ENCODE peak calls at places on chromosomes 5 and 9, in seven cellular contexts. O, M, F, R, S, G and N are unnamed samples. For H3K4me1, the result is how much of the 10 kb centered on the place peaks cover.

GRCh38 chr5:136766456-136766855 is 401.1 kb upstream of the TRPC7 start:
- DNase-seq in M (no peak), S (no peak), O (no peak), R (no peak), F (no peak), G (no peak), N (no peak)

GRCh38 chr9:100413839-100414420 is 13.0 kb upstream of the MSANTD3 start:
- DNase-seq in G (no peak), O (no peak), M (no peak), R (no peak), S (no peak), F (no peak), N (no peak)

GRCh38 chr9:87278971-87279731 is 218.5 kb upstream of the DAPK1 start:
- DNase-seq in S (no peak), R (no peak), O (no peak), M (no peak), G (no peak), F (no peak), N (no peak)

GRCh38 chr5:145520335-145520734 is 314.8 kb downstream of the PRELID2 start:
- DNase-seq in S (no peak), F (no peak), R (no peak), M (no peak), G (no peak), O (no peak), N (no peak)

GRCh38 chr9:73011346-73011745 is 58.5 kb upstream of the ALDH1A1 start:
- DNase-seq in F (no peak), S (no peak), M (no peak), R (no peak), O (no peak), G (no peak), N (no peak)

GRCh38 chr9:3401556-3401955 is 124.2 kb downstream of the RFX3 start:
- DNase-seq in F (no peak), R (no peak), O (no peak), M (peak), S (no peak), G (no peak), N (no peak)

GRCh38 chr5:101429241-101429640 is 526.2 kb upstream of the ST8SIA4 start:
- DNase-seq in R (no peak), F (no peak), S (no peak), O (no peak), G (no peak), M (no peak), N (no peak)

GRCh38 chr9:2570615-2571479 is 50.7 kb upstream of the VLDLR start:
- DNase-seq in S (peak), R (peak), F (no peak), G (peak), O (peak), M (peak), N (no peak)

GRCh38 chr9:88642333-88642732 is 107.4 kb downstream of the NXNL2 start:
- DNase-seq in R (no peak), S (no peak), O (no peak), M (no peak), F (no peak), G (no peak), N (no peak)

GRCh38 chr5:474826-475661 is 32.1 kb downstream of the EXOC3 start:
- DNase-seq in M (no peak), O (no peak), S (peak), G (no peak), R (peak), F (no peak), N (no peak)

GRCh38 chr5:134530375-134531077 is 5.1 kb downstream of the JADE2 start:
- DNase-seq in S (no peak), F (no peak), O (peak), G (peak), R (peak), M (no peak), N (no peak)

GRCh38 chr5:139820130-139820529 is 24.5 kb downstream of the PSD2 start:
- DNase-seq in G (no peak), M (no peak), R (no peak), F (no peak), O (no peak), S (no peak), N (no peak)

DNA sequence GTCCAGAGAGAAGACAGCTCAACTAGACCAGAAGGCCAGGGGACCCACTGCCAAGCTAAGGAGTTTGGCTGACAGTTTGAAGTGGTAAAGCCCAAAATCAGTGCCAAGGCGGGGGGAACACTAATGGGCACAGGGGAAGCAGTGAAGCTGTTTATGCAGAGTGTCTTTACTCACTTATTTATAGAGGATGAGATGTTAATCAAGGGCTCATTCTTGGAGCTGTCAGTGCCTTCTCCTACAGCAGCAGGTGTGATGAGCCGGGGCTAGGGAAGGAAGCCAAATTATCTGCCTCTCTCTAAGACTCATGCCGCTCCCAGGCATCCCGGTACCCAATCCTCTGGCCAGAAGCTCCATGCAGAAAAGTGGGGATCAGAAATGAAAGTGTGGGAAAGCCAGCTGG is 75.2 kb upstream of the GALNT10 start:
- DNase-seq in S (no peak), O (no peak), F (no peak), G (no peak), M (no peak), R (no peak), N (no peak)
- H3K27ac ChIP-seq in S (no peak), O (no peak), F (no peak), G (no peak), M (no peak), R (no peak), N (no peak)

DNA sequence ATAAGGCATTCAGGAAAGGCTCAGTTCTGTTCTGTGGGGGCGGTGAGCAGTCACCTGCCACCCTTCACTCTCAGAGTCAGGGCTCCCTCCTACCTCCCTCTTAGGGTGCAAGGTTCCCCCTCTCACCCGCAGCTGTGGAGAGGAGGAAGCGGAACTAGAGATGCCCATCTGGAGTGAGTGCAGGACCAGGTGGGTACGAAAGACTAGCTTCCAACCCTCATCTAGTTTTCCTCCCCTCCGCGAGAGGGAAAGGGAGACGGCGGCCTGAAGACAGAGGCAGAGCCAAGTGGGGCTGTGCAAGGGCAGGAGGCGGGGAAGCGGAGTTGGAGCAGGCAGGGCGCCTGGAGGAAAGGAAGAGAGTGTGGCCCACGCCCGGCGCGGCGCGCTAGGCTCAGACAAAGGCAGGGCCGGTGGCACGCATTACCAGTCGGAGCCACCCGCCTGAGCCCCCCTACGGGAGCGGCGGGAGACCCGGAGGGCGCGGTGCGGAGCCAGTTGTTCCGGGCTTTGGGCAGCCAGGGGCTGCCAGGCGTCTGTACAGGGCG is 7.3 kb downstream of the PRR7 start:
- DNase-seq in M (no peak), F (no peak), S (peak), O (no peak), R (no peak), G (no peak), N (no peak)
- TF ChIP-seq CTCF in M (no peak), F (no peak), S (no peak), O (no peak), R (no peak), G (no peak), N (no peak)

DNA sequence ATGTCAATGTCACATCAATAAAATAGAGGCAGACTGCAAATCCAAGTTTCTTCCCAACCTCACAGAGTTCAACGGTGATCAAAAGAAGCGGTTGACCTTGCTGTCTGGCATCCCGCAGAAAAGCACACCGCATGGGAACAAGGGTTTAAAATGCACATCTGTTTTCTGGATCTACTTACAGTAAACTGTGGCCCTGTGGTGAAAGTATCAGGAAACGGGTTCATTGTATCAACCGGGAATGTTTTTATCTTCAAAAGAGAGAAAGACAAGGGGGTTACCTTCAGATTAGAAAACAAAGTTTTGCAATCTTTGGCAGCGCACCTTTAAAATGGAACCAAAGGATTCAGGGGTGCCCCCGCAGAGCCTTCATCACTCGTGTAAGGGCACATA is 15.5 kb upstream of the FRRS1L start:
- DNase-seq in O (no peak), M (no peak), S (no peak), R (no peak), G (no peak), F (no peak), N (no peak)
- H3K4me1 ChIP-seq in O (under half), M (under half), S (under half), R (under half), G (under half), F (under half), N (under half)

DNA sequence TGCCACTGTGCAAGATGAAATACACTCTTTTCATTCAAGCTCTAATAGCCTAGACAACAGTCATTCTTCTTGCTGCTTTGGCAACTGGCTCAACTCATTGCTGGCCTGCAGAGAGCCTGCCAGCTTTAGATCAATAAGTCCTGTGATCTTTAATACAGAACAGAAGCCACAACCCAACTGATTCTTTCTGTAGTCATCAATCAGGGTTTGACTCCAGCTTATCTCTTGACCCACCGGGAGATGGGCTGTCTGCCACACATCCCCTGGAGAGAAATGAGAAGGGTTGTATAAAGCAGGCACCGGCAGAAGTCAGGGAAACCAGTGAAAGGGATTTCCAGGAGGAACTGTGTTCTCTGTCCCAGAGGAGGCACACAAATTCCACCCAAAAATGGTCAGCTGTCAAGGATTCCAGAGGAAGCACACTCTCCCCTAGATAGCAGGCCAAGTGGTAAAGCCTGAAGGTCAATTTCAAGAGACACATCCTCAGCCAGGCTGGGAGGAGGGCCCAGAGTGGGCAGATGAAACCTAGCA is 24.5 kb downstream of the LHFPL2 start:
- DNase-seq in G (no peak), R (no peak), O (no peak), F (no peak), M (no peak), S (no peak), N (no peak)
- H3K27ac ChIP-seq in G (no peak), R (no peak), O (peak), F (no peak), M (no peak), S (no peak), N (no peak)